ENCODE peak calls at places on chromosomes 6 and 20, in four cellular contexts. Y, L, G and M are unnamed samples.

GRCh38 chr6:162819284-162819683 is 91.5 kb downstream of the PACRG start:
- DNase-seq in Y (no peak), L (no peak), G (no peak), M (no peak)

GRCh38 chr6:85642774-85643529 is at the start of gene SYNCRIP:
- DNase-seq in Y (peak; percentile 92), L (peak; percentile 98), G (peak; percentile 97), M (peak; percentile 87)

GRCh38 chr6:32882879-32883250 is 28.9 kb downstream of the PSMB9 start:
- DNase-seq in Y (no peak), L (no peak), G (no peak), M (no peak)

GRCh38 chr6:167574431-167575097 is 249.7 kb downstream of the TTLL2 start:
- DNase-seq in Y (no peak), L (no peak), G (no peak), M (no peak)

GRCh38 chr6:78502386-78502887 is 364.9 kb upstream of the IRAK1BP1 start:
- DNase-seq in Y (no peak), L (no peak), G (no peak), M (no peak)

GRCh38 chr6:89454300-89454699 is 21.3 kb downstream of the ANKRD6 start:
- DNase-seq in Y (peak; percentile 27), L (no peak), G (no peak), M (peak; percentile 12)

GRCh38 chr20:12083269-12083668 is 165.6 kb downstream of the BTBD3 start:
- DNase-seq in Y (no peak), L (no peak), G (no peak), M (no peak)

GRCh38 chr6:138052783-138053182 is 54.4 kb downstream of the PERP start:
- DNase-seq in Y (no peak), L (no peak), G (no peak), M (no peak)

DNA sequence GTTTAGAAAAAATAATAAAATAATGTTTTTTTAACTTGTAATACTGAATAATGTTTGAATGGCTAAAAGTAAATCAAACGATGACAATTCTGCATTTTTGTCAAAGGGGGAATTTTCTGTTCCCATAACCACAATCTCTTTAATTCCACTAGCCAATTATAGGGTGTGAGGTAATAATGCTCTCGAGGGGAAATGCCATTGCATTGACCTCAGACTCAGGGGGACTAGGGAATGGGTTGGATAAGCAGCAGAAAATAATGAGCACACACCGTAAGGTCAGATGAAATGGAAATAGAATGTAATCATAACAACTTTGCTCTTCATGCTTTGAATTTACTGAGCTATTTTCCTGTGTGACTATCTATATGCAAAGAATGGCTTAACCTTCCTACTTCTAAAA is 584.7 kb downstream of the RFPL4B start:
- DNase-seq in Y (no peak), L (no peak), G (no peak), M (no peak)
- TF ChIP-seq TEAD4 in Y (no peak), L (no peak), G (no peak), M (no peak)

GRCh38 chr6:119678961-119679360 is 329.4 kb upstream of the MAN1A1 start:
- DNase-seq in Y (no peak), L (no peak), G (no peak), M (no peak)
- TF ChIP-seq TEAD4 in Y (no peak), L (no peak), G (no peak), M (no peak)

GRCh38 chr20:38214871-38215788 is 45.4 kb downstream of the KIAA1755 start:
- DNase-seq in Y (no peak), L (no peak), G (no peak), M (no peak)
- TF ChIP-seq TEAD4 in Y (no peak), L (no peak), G (no peak), M (no peak)

DNA sequence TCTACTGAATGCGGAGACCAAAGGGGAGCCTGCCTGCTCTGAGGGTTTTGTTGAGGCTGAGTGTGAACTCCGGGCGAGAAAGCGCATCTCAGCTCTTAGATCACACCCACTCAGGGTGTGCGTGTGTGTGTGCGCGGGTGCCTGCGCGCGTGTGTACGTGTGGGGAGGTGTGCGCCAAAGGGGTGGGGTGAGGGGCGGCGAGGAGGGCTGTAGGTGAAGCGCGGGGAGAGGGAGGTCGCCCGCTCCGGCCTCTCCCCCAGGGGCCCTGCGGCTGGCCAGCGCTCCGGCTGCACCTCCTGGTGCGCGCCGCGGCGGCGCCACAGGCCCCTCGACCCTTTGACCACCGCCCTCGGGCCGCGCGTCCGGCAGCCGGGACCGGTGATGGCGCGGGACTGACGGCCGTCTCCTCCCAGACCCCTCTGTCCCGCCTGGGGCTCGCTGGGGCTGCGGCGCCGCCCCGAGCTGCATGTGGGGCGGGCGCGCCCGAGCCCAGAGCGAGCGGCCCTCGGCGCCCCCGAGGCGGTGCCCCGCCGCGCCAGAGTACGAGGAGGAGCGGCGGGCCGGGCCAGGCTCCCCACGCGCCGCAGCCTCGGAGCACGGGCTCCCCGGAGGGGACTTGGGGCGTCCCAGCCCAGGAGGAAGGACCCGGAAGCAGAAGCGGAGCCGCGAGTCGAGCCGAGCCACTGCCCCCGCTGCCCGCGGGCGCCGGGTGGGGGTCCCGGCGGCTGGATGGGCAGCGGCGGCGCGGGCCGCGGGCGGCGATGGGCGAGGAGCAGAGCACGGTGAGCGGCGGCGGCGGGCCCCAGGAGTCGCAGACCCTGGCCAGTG is at the start of gene RNF217:
- DNase-seq in Y (peak; percentile 34), L (peak; percentile 51), G (peak; percentile 77), M (peak; percentile 86)
- TF ChIP-seq TEAD4 in Y (no peak), L (no peak), G (no peak), M (no peak)

GRCh38 chr6:16285467-16286150 is 47.2 kb downstream of the GMPR start:
- DNase-seq in Y (no peak), L (no peak), G (no peak), M (no peak)

GRCh38 chr6:16286151-16286522 is 47.8 kb downstream of the GMPR start:
- DNase-seq in Y (peak; percentile 72), L (peak; percentile 83), G (peak; percentile 92), M (peak; percentile 58)

GRCh38 chr6:16284472-16284871 is 46.1 kb downstream of the GMPR start:
- DNase-seq in Y (no peak), L (no peak), G (no peak), M (no peak)

GRCh38 chr6:16278750-16279149 is 40.4 kb downstream of the GMPR start:
- DNase-seq in Y (no peak), L (no peak), G (no peak), M (no peak)

DNA sequence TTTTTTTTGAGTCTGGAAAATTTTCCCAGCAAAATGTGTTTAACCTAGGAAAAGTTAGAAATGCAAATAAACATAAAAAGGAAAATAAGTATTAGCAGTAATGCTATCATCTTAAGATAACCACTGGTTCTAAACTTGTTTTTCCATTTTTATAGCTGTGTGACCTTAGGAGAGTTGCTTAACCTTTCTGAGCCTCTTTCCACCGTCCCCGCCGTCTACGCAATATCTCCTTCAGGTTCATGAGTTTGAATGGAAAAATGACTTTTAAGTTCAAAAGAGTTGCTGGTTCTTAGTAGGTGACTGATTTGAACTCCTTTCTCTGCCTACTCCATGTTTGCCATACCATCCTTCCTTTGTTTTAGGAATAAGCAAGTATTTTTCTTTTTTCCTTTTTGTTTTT is 44.0 kb downstream of the GMPR start:
- DNase-seq in Y (no peak), L (no peak), G (no peak), M (no peak)
- TF ChIP-seq TEAD4 in Y (no peak), L (no peak), G (no peak), M (no peak)

GRCh38 chr6:35089935-35090505 is 51.1 kb downstream of the TCP11 start:
- DNase-seq in Y (peak; percentile 13), L (no peak), G (peak; percentile 42), M (no peak)
- TF ChIP-seq TEAD4 in Y (peak; percentile 16), L (no peak), G (no peak), M (no peak)

DNA sequence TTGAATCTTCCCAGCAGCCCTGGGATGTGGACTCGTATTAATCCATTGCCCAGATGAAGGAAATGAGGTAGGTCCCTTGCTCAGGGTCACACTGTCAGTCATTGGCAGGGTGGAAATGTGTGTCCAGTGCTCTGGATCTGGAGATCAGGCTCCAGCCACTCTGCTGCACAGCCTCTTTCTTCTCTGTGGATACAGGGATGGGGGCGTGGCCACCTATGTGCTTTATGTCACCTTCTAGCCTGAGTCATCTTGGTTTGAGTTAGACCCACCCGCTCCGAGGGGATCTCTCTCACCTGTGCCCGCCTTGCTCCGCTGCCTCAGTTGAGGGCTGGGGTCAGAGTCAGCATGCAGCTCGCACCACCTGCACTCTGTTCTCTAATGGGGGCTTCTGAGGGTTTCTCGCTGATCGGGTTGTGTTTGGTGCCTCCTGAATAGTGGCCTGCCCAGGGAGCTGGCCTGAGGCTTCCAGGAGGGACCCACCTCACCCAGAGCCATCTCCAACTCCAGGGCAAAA is 80.0 kb downstream of the TCP11 start:
- DNase-seq in Y (peak; percentile 5), L (no peak), G (no peak), M (peak; percentile 30)
- TF ChIP-seq TEAD4 in Y (no peak), L (no peak), G (no peak), M (no peak)

DNA sequence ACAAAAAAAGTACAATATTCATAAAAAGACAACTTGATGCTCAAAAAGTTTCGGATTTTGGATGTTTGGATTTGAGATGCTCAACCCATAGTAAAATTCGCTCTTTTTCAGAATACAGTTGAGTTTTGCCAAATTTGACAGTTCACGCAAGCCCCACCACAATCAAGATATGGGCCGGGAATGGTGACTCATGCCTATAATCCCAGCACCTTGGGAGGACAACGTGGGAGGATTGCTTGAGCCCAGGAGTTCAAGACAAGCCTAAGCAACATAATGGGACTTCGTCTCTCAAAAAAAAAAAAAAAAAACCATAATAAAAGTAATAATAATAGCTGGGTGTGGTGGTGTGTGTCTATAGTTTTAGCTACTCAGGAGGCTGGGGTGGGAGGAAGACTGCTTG is 51.3 kb downstream of the PHF20 start:
- DNase-seq in Y (no peak), L (no peak), G (no peak), M (peak; percentile 28)
- TF ChIP-seq TEAD4 in Y (no peak), L (no peak), G (no peak), M (no peak)

DNA sequence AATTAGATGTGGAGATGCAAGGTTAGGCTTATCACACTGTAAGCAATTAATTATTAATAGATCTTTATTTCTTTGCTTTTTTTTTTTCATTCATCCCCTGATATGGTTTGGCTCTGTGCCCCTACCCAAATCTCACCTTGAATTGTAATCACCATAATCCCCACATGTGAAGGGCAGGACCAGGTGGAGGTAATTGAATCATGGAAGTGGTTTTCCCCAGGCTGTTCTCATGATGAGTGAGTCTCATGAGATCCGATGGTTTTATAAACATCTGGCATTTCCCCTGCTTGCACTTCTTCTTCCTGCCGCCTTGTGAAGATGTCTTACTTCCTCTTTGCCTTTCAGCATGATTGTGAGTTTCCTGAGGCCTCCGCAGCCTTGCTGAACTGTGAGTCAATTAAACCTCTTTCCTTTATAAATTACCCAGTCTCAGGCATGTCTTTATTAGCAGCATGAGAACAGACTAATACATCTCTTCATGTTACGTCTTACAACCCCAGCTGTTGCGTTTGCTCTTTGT is 333.8 kb downstream of the CDH26 start:
- DNase-seq in Y (no peak), L (no peak), G (no peak), M (no peak)
- TF ChIP-seq TEAD4 in Y (no peak), L (no peak), G (no peak), M (no peak)

DNA sequence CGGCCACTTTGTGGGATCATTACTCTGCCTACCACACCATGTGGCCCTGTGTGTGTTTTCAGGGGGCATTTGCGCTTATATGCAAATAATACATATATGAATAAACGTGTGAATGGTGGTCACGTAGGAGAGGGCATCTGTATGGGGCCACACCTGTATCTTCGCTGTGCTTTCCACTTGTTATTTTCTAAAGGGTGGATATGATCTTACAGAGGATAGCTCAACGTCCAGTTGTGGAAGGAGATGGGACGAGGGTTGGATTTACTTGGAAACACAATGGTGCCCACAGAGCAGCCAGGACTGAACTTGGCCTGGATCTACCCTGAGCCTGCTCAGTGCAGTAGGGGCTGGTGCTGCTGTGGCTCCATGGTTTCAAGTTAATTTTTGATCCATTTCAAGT is 93.3 kb downstream of the YTHDF1 start:
- DNase-seq in Y (no peak), L (no peak), G (no peak), M (no peak)
- TF ChIP-seq TEAD4 in Y (no peak), L (no peak), G (no peak), M (no peak)